ENCODE peak calls at places on chromosomes 6 and 20, in six cellular contexts. One of them, this sample, is unnamed.

GRCh38 chr20:58127731-58128130 is 100.7 kb downstream of the ANKRD60 start:
- DNase-seq in heart right ventricle: no peak
- DNase-seq in 8988T: no peak
- DNase-seq in GM23248: peak
- DNase-seq in T-cell: no peak
- DNase-seq in stimulated activated CD4-positive, alpha-beta T cell treated with anti-CD3 and anti-CD28 coated beads, Interleukin-1b, Interleukin-23, amount 100 ng/mL, for 1 hour: no peak
- DNase-seq in this sample: peak

GRCh38 chr6:85547719-85548118 is 45.9 kb downstream of the SNX14 start:
- DNase-seq in heart right ventricle: no peak
- DNase-seq in 8988T: no peak
- DNase-seq in GM23248: no peak
- DNase-seq in T-cell: no peak
- DNase-seq in stimulated activated CD4-positive, alpha-beta T cell treated with anti-CD3 and anti-CD28 coated beads, Interleukin-1b, Interleukin-23, amount 100 ng/mL, for 1 hour: no peak
- DNase-seq in this sample: no peak

GRCh38 chr6:136226027-136226673 is 24.0 kb downstream of the MTFR2 start:
- DNase-seq in heart right ventricle: peak
- DNase-seq in 8988T: no peak
- DNase-seq in GM23248: peak
- DNase-seq in T-cell: peak
- DNase-seq in stimulated activated CD4-positive, alpha-beta T cell treated with anti-CD3 and anti-CD28 coated beads, Interleukin-1b, Interleukin-23, amount 100 ng/mL, for 1 hour: peak
- DNase-seq in this sample: peak

GRCh38 chr6:7633361-7633760 is 43.4 kb downstream of the SNRNP48 start:
- DNase-seq in heart right ventricle: no peak
- DNase-seq in 8988T: no peak
- DNase-seq in GM23248: no peak
- DNase-seq in T-cell: no peak
- DNase-seq in stimulated activated CD4-positive, alpha-beta T cell treated with anti-CD3 and anti-CD28 coated beads, Interleukin-1b, Interleukin-23, amount 100 ng/mL, for 1 hour: no peak
- DNase-seq in this sample: peak

GRCh38 chr6:137799950-137800568 is 67.0 kb upstream of the TNFAIP3 start:
- DNase-seq in heart right ventricle: peak
- DNase-seq in 8988T: no peak
- DNase-seq in GM23248: peak
- DNase-seq in T-cell: peak
- DNase-seq in stimulated activated CD4-positive, alpha-beta T cell treated with anti-CD3 and anti-CD28 coated beads, Interleukin-1b, Interleukin-23, amount 100 ng/mL, for 1 hour: peak
- DNase-seq in this sample: peak

GRCh38 chr6:144675231-144675861 is 390.2 kb downstream of the UTRN start:
- DNase-seq in heart right ventricle: no peak
- DNase-seq in 8988T: no peak
- DNase-seq in GM23248: no peak
- DNase-seq in T-cell: peak
- DNase-seq in stimulated activated CD4-positive, alpha-beta T cell treated with anti-CD3 and anti-CD28 coated beads, Interleukin-1b, Interleukin-23, amount 100 ng/mL, for 1 hour: no peak
- DNase-seq in this sample: peak

GRCh38 chr6:157527471-157527907 is 146.5 kb downstream of the ZDHHC14 start:
- DNase-seq in heart right ventricle: peak
- DNase-seq in 8988T: no peak
- DNase-seq in GM23248: no peak
- DNase-seq in T-cell: no peak
- DNase-seq in stimulated activated CD4-positive, alpha-beta T cell treated with anti-CD3 and anti-CD28 coated beads, Interleukin-1b, Interleukin-23, amount 100 ng/mL, for 1 hour: no peak
- DNase-seq in this sample: peak

GRCh38 chr6:91904586-91904985 is 1317.7 kb upstream of the MAP3K7 start:
- DNase-seq in heart right ventricle: no peak
- DNase-seq in 8988T: no peak
- DNase-seq in GM23248: no peak
- DNase-seq in T-cell: no peak
- DNase-seq in stimulated activated CD4-positive, alpha-beta T cell treated with anti-CD3 and anti-CD28 coated beads, Interleukin-1b, Interleukin-23, amount 100 ng/mL, for 1 hour: no peak
- DNase-seq in this sample: no peak

GRCh38 chr6:30940361-30941001 is at the start of gene MUCL3:
- DNase-seq in heart right ventricle: no peak
- DNase-seq in 8988T: no peak
- DNase-seq in GM23248: no peak
- DNase-seq in T-cell: no peak
- DNase-seq in stimulated activated CD4-positive, alpha-beta T cell treated with anti-CD3 and anti-CD28 coated beads, Interleukin-1b, Interleukin-23, amount 100 ng/mL, for 1 hour: no peak
- DNase-seq in this sample: no peak

GRCh38 chr20:19834783-19835182 is 76.7 kb downstream of the RIN2 start:
- DNase-seq in heart right ventricle: no peak
- DNase-seq in 8988T: no peak
- DNase-seq in GM23248: no peak
- DNase-seq in T-cell: no peak
- DNase-seq in stimulated activated CD4-positive, alpha-beta T cell treated with anti-CD3 and anti-CD28 coated beads, Interleukin-1b, Interleukin-23, amount 100 ng/mL, for 1 hour: no peak
- DNase-seq in this sample: no peak

GRCh38 chr20:4341804-4342560 is 326.6 kb upstream of the RNF24 start:
- DNase-seq in heart right ventricle: no peak
- DNase-seq in 8988T: no peak
- DNase-seq in GM23248: peak
- DNase-seq in T-cell: no peak
- DNase-seq in stimulated activated CD4-positive, alpha-beta T cell treated with anti-CD3 and anti-CD28 coated beads, Interleukin-1b, Interleukin-23, amount 100 ng/mL, for 1 hour: no peak
- DNase-seq in this sample: peak

GRCh38 chr6:52293067-52293466 is 8.5 kb upstream of the MCM3 start:
- DNase-seq in heart right ventricle: no peak
- DNase-seq in 8988T: no peak
- DNase-seq in GM23248: no peak
- DNase-seq in T-cell: no peak
- DNase-seq in stimulated activated CD4-positive, alpha-beta T cell treated with anti-CD3 and anti-CD28 coated beads, Interleukin-1b, Interleukin-23, amount 100 ng/mL, for 1 hour: no peak
- DNase-seq in this sample: no peak

GRCh38 chr6:2232445-2232844 is 13.0 kb downstream of the GMDS start:
- DNase-seq in heart right ventricle: no peak
- DNase-seq in 8988T: no peak
- DNase-seq in GM23248: no peak
- DNase-seq in T-cell: no peak
- DNase-seq in stimulated activated CD4-positive, alpha-beta T cell treated with anti-CD3 and anti-CD28 coated beads, Interleukin-1b, Interleukin-23, amount 100 ng/mL, for 1 hour: no peak
- DNase-seq in this sample: no peak

GRCh38 chr6:30763618-30764489 is 19.5 kb upstream of the IER3 start:
- DNase-seq in heart right ventricle: no peak
- DNase-seq in 8988T: peak
- DNase-seq in GM23248: peak
- DNase-seq in T-cell: no peak
- DNase-seq in stimulated activated CD4-positive, alpha-beta T cell treated with anti-CD3 and anti-CD28 coated beads, Interleukin-1b, Interleukin-23, amount 100 ng/mL, for 1 hour: no peak
- DNase-seq in this sample: peak

GRCh38 chr6:126718600-126719327 is 378.8 kb downstream of the CENPW start:
- DNase-seq in heart right ventricle: no peak
- DNase-seq in 8988T: no peak
- DNase-seq in GM23248: no peak
- DNase-seq in T-cell: no peak
- DNase-seq in stimulated activated CD4-positive, alpha-beta T cell treated with anti-CD3 and anti-CD28 coated beads, Interleukin-1b, Interleukin-23, amount 100 ng/mL, for 1 hour: no peak
- DNase-seq in this sample: no peak

GRCh38 chr20:60630609-60631008 is 621.5 kb upstream of the CDH4 start:
- DNase-seq in heart right ventricle: no peak
- DNase-seq in 8988T: no peak
- DNase-seq in GM23248: no peak
- DNase-seq in T-cell: no peak
- DNase-seq in stimulated activated CD4-positive, alpha-beta T cell treated with anti-CD3 and anti-CD28 coated beads, Interleukin-1b, Interleukin-23, amount 100 ng/mL, for 1 hour: no peak
- DNase-seq in this sample: no peak

GRCh38 chr20:32292548-32292947 is 15.1 kb downstream of the KIF3B start:
- DNase-seq in heart right ventricle: no peak
- DNase-seq in 8988T: no peak
- DNase-seq in GM23248: no peak
- DNase-seq in T-cell: no peak
- DNase-seq in stimulated activated CD4-positive, alpha-beta T cell treated with anti-CD3 and anti-CD28 coated beads, Interleukin-1b, Interleukin-23, amount 100 ng/mL, for 1 hour: no peak
- DNase-seq in this sample: no peak

GRCh38 chr20:2817341-2817726 is 1.2 kb downstream of the TMEM239 start:
- DNase-seq in heart right ventricle: no peak
- DNase-seq in 8988T: no peak
- DNase-seq in GM23248: no peak
- DNase-seq in T-cell: no peak
- DNase-seq in stimulated activated CD4-positive, alpha-beta T cell treated with anti-CD3 and anti-CD28 coated beads, Interleukin-1b, Interleukin-23, amount 100 ng/mL, for 1 hour: no peak
- DNase-seq in this sample: no peak